ENCODE peak calls at places on chromosomes 16 and 17, in five cellular contexts. Z is SK-N-SH, Q is natural killer cell, L is AG09309, K is testis. N is an unnamed sample.

GRCh38 chr16:58670177-58670576 is 14.4 kb downstream of the SLC38A7 start:
- DNase-seq in Z (no peak), Q (no peak), L (no peak), K (no peak), N (no peak)

GRCh38 chr17:78316867-78317816 is 42.7 kb downstream of the SOCS3 start:
- DNase-seq in Z (peak), Q (no peak), L (no peak), K (no peak), N (peak)

GRCh38 chr16:64094992-64095579 is 1026.8 kb downstream of the CDH11 start:
- DNase-seq in Z (no peak), Q (no peak), L (peak), K (no peak), N (no peak)

GRCh38 chr16:84461504-84462295 is 42.8 kb downstream of the MEAK7 start:
- DNase-seq in Z (no peak), Q (no peak), L (no peak), K (peak), N (no peak)

GRCh38 chr17:78241277-78242023 is 10.0 kb downstream of the TMEM235 start:
- DNase-seq in Z (peak), Q (no peak), L (no peak), K (peak), N (peak)

GRCh38 chr16:2531371-2531695 is at the start of gene CEMP1:
- DNase-seq in Z (no peak), Q (no peak), L (no peak), K (no peak), N (no peak)

GRCh38 chr17:79974786-79975497 is 60.7 kb downstream of the TBC1D16 start:
- DNase-seq in Z (peak), Q (no peak), L (no peak), K (no peak), N (no peak)

GRCh38 chr16:74730049-74730683 is 29.5 kb upstream of the MLKL start:
- DNase-seq in Z (no peak), Q (no peak), L (no peak), K (no peak), N (peak)

GRCh38 chr17:9928601-9929341 is 23.7 kb upstream of the RCVRN start:
- DNase-seq in Z (peak), Q (no peak), L (peak), K (no peak), N (peak)

GRCh38 chr16:69485361-69485760 is 60.9 kb downstream of the CYB5B start:
- DNase-seq in Z (no peak), Q (no peak), L (no peak), K (no peak), N (no peak)

GRCh38 chr17:17831208-17832039 is 5.4 kb downstream of the SREBF1 start:
- DNase-seq in Z (peak), Q (no peak), L (no peak), K (no peak), N (no peak)

GRCh38 chr16:67885545-67885944 is 860 bp downstream of the NRN1L start:
- DNase-seq in Z (no peak), Q (no peak), L (no peak), K (no peak), N (no peak)

GRCh38 chr16:57639172-57639571 is 10.7 kb downstream of the ADGRG1 start:
- DNase-seq in Z (peak), Q (no peak), L (no peak), K (peak), N (no peak)

GRCh38 chr17:48044851-48045250 is 3.3 kb upstream of the NFE2L1 start:
- DNase-seq in Z (no peak), Q (no peak), L (no peak), K (no peak), N (no peak)

GRCh38 chr17:42780816-42781638 is 617 bp downstream of the WNK4 start:
- DNase-seq in Z (no peak), Q (no peak), L (no peak), K (no peak), N (no peak)

N was measured in A172.